ENCODE peak calls at places on chromosomes 11 and 22, in nine cellular contexts. One of them, this sample, is unnamed.
A peak's percentile ranks its signal among the peaks of the same experiment; 100 is the strongest.

GRCh38 chr11:84691830-84692229 is 935.3 kb downstream of the DLG2 start:
- DNase-seq in HepG2: no peak
- DNase-seq in H1: no peak
- DNase-seq in GM12891: no peak
- DNase-seq in breast epithelium: no peak
- DNase-seq in sigmoid colon: no peak
- DNase-seq in endothelial cell of umbilical vein: no peak
- DNase-seq in esophagus muscularis mucosa: no peak
- DNase-seq in transverse colon: no peak
- DNase-seq in this sample: no peak

GRCh38 chr11:72969894-72970335 is 155.7 kb downstream of the ATG16L2 start:
- DNase-seq in HepG2: no peak
- DNase-seq in H1: no peak
- DNase-seq in GM12891: peak; percentile 17
- DNase-seq in breast epithelium: no peak
- DNase-seq in sigmoid colon: no peak
- DNase-seq in endothelial cell of umbilical vein: peak; percentile 53
- DNase-seq in esophagus muscularis mucosa: no peak
- DNase-seq in transverse colon: no peak
- DNase-seq in this sample: no peak

GRCh38 chr22:29344137-29344536 is 28.6 kb upstream of the RASL10A start:
- DNase-seq in HepG2: peak; percentile 12
- DNase-seq in H1: no peak
- DNase-seq in GM12891: no peak
- DNase-seq in breast epithelium: peak; percentile 83
- DNase-seq in sigmoid colon: peak; percentile 94
- DNase-seq in endothelial cell of umbilical vein: no peak
- DNase-seq in esophagus muscularis mucosa: peak; percentile 93
- DNase-seq in transverse colon: peak; percentile 45
- DNase-seq in this sample: no peak

GRCh38 chr22:46136539-46137217 is 13.6 kb upstream of the PPARA start:
- DNase-seq in HepG2: no peak
- DNase-seq in H1: no peak
- DNase-seq in GM12891: no peak
- DNase-seq in breast epithelium: no peak
- DNase-seq in sigmoid colon: no peak
- DNase-seq in endothelial cell of umbilical vein: no peak
- DNase-seq in esophagus muscularis mucosa: no peak
- DNase-seq in transverse colon: no peak
- DNase-seq in this sample: no peak

GRCh38 chr11:116375221-116375620 is 397.6 kb downstream of the BUD13 start:
- DNase-seq in HepG2: peak; percentile 18
- DNase-seq in H1: no peak
- DNase-seq in GM12891: no peak
- DNase-seq in breast epithelium: no peak
- DNase-seq in sigmoid colon: no peak
- DNase-seq in endothelial cell of umbilical vein: no peak
- DNase-seq in esophagus muscularis mucosa: no peak
- DNase-seq in transverse colon: no peak
- DNase-seq in this sample: no peak

GRCh38 chr11:77884186-77884828 is 63.4 kb downstream of the AAMDC start:
- DNase-seq in HepG2: no peak
- DNase-seq in H1: no peak
- DNase-seq in GM12891: no peak
- DNase-seq in breast epithelium: no peak
- DNase-seq in sigmoid colon: no peak
- DNase-seq in endothelial cell of umbilical vein: no peak
- DNase-seq in esophagus muscularis mucosa: no peak
- DNase-seq in transverse colon: no peak
- DNase-seq in this sample: no peak

GRCh38 chr22:48595511-48595905 is 1232.2 kb downstream of the BRD1 start:
- DNase-seq in HepG2: no peak
- DNase-seq in H1: no peak
- DNase-seq in GM12891: no peak
- DNase-seq in breast epithelium: no peak
- DNase-seq in sigmoid colon: no peak
- DNase-seq in endothelial cell of umbilical vein: no peak
- DNase-seq in esophagus muscularis mucosa: no peak
- DNase-seq in transverse colon: no peak
- DNase-seq in this sample: no peak

GRCh38 chr11:85603220-85603619 is 23.9 kb downstream of the DLG2 start:
- DNase-seq in HepG2: no peak
- DNase-seq in H1: no peak
- DNase-seq in GM12891: no peak
- DNase-seq in breast epithelium: no peak
- DNase-seq in sigmoid colon: no peak
- DNase-seq in endothelial cell of umbilical vein: no peak
- DNase-seq in esophagus muscularis mucosa: no peak
- DNase-seq in transverse colon: no peak
- DNase-seq in this sample: no peak

GRCh38 chr11:2867722-2868548 is 17.6 kb downstream of the CDKN1C start:
- DNase-seq in HepG2: no peak
- DNase-seq in H1: no peak
- DNase-seq in GM12891: no peak
- DNase-seq in breast epithelium: no peak
- DNase-seq in sigmoid colon: no peak
- DNase-seq in endothelial cell of umbilical vein: no peak
- DNase-seq in esophagus muscularis mucosa: no peak
- DNase-seq in transverse colon: no peak
- DNase-seq in this sample: no peak

GRCh38 chr11:17407575-17407974 is 19.1 kb upstream of the KCNJ11 start:
- DNase-seq in HepG2: no peak
- DNase-seq in H1: no peak
- DNase-seq in GM12891: no peak
- DNase-seq in breast epithelium: no peak
- DNase-seq in sigmoid colon: no peak
- DNase-seq in endothelial cell of umbilical vein: no peak
- DNase-seq in esophagus muscularis mucosa: no peak
- DNase-seq in transverse colon: no peak
- DNase-seq in this sample: no peak

GRCh38 chr11:17403977-17404759 is 15.7 kb upstream of the KCNJ11 start:
- DNase-seq in HepG2: no peak
- DNase-seq in H1: no peak
- DNase-seq in GM12891: no peak
- DNase-seq in breast epithelium: no peak
- DNase-seq in sigmoid colon: no peak
- DNase-seq in endothelial cell of umbilical vein: no peak
- DNase-seq in esophagus muscularis mucosa: no peak
- DNase-seq in transverse colon: no peak
- DNase-seq in this sample: no peak

GRCh38 chr11:17406818-17407149 is 18.3 kb upstream of the KCNJ11 start:
- DNase-seq in HepG2: no peak
- DNase-seq in H1: no peak
- DNase-seq in GM12891: no peak
- DNase-seq in breast epithelium: no peak
- DNase-seq in sigmoid colon: peak; percentile 65
- DNase-seq in endothelial cell of umbilical vein: no peak
- DNase-seq in esophagus muscularis mucosa: no peak
- DNase-seq in transverse colon: no peak
- DNase-seq in this sample: no peak

GRCh38 chr11:17406082-17406817 is 17.8 kb upstream of the KCNJ11 start:
- DNase-seq in HepG2: no peak
- DNase-seq in H1: no peak
- DNase-seq in GM12891: no peak
- DNase-seq in breast epithelium: no peak
- DNase-seq in sigmoid colon: no peak
- DNase-seq in endothelial cell of umbilical vein: no peak
- DNase-seq in esophagus muscularis mucosa: no peak
- DNase-seq in transverse colon: no peak
- DNase-seq in this sample: no peak

DNA sequence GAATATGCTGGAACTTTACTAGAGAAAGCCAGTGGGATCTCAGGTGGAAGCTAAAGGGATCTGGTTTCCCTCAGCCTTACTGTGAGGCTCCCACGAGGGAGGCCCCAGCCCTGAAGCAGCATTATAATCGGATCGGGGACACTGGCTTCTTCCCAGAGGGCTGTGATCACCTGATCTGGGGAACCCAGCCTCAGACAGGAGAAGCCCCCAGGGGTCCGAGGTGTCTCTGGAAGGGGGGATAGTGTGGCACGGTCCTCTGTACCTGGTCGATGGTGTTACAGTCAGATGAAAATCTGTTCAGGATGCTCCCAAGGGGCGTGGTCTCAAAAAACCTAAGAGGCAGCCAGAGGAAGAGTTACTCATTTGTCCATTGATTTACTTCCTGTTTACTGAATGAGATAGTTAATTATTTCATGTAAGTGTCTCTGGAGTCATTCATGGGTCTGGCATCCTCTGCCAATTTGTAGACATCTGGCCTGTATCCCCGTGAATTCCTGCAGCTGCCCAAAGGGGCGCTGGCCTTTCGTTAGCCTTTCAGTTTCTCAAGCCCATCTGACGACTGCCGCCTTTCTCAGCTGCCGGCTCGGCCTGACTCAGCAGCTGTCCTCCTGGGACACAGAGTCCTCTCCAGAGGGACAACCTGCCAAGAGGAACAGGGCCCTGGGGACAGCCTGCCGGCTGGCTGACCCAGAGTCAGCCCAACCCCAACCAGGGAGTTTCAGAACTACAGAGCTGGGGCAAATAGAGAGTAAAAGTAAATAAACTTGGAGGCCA is 17.0 kb upstream of the KCNJ11 start:
- DNase-seq in HepG2: peak; percentile 37
- DNase-seq in H1: no peak
- DNase-seq in GM12891: no peak
- DNase-seq in breast epithelium: peak; percentile 82
- DNase-seq in sigmoid colon: peak; percentile 83
- DNase-seq in endothelial cell of umbilical vein: no peak
- DNase-seq in esophagus muscularis mucosa: no peak
- DNase-seq in transverse colon: peak; percentile 68
- DNase-seq in this sample: no peak
- TF ChIP-seq POLR2AphosphoS5 in HepG2: no peak
- TF ChIP-seq POLR2AphosphoS5 in H1: no peak
- TF ChIP-seq POLR2AphosphoS5 in GM12891: no peak
- TF ChIP-seq POLR2AphosphoS5 in breast epithelium: peak; percentile 44
- TF ChIP-seq POLR2AphosphoS5 in sigmoid colon: peak; percentile 41
- TF ChIP-seq POLR2AphosphoS5 in endothelial cell of umbilical vein: no peak
- TF ChIP-seq POLR2AphosphoS5 in esophagus muscularis mucosa: peak; percentile 56
- TF ChIP-seq POLR2AphosphoS5 in transverse colon: peak; percentile 62
- TF ChIP-seq POLR2AphosphoS5 in this sample: no peak

GRCh38 chr11:57338152-57338551 is at the start of gene P2RX3:
- DNase-seq in HepG2: no peak
- DNase-seq in H1: no peak
- DNase-seq in GM12891: no peak
- DNase-seq in breast epithelium: no peak
- DNase-seq in sigmoid colon: no peak
- DNase-seq in endothelial cell of umbilical vein: no peak
- DNase-seq in esophagus muscularis mucosa: no peak
- DNase-seq in transverse colon: no peak
- DNase-seq in this sample: no peak

GRCh38 chr11:57332694-57333440 is 2.8 kb downstream of the SSRP1 start:
- DNase-seq in HepG2: no peak
- DNase-seq in H1: no peak
- DNase-seq in GM12891: no peak
- DNase-seq in breast epithelium: no peak
- DNase-seq in sigmoid colon: no peak
- DNase-seq in endothelial cell of umbilical vein: no peak
- DNase-seq in esophagus muscularis mucosa: no peak
- DNase-seq in transverse colon: no peak
- DNase-seq in this sample: no peak

GRCh38 chr11:57335023-57335342 is 709 bp downstream of the SSRP1 start:
- DNase-seq in HepG2: no peak
- DNase-seq in H1: no peak
- DNase-seq in GM12891: no peak
- DNase-seq in breast epithelium: no peak
- DNase-seq in sigmoid colon: no peak
- DNase-seq in endothelial cell of umbilical vein: no peak
- DNase-seq in esophagus muscularis mucosa: no peak
- DNase-seq in transverse colon: no peak
- DNase-seq in this sample: no peak

GRCh38 chr11:57336111-57336666 is 497 bp upstream of the SSRP1 start:
- DNase-seq in HepG2: no peak
- DNase-seq in H1: no peak
- DNase-seq in GM12891: no peak
- DNase-seq in breast epithelium: no peak
- DNase-seq in sigmoid colon: no peak
- DNase-seq in endothelial cell of umbilical vein: no peak
- DNase-seq in esophagus muscularis mucosa: no peak
- DNase-seq in transverse colon: no peak
- DNase-seq in this sample: no peak

GRCh38 chr11:57335343-57336110 is at the start of gene SSRP1:
- DNase-seq in HepG2: peak; percentile 79
- DNase-seq in H1: no peak
- DNase-seq in GM12891: peak; percentile 92
- DNase-seq in breast epithelium: peak; percentile 83
- DNase-seq in sigmoid colon: peak; percentile 95
- DNase-seq in endothelial cell of umbilical vein: peak; percentile 77
- DNase-seq in esophagus muscularis mucosa: no peak
- DNase-seq in transverse colon: peak; percentile 90
- DNase-seq in this sample: peak; percentile 91
- TF ChIP-seq POLR2AphosphoS5 in HepG2: peak; percentile 69
- TF ChIP-seq POLR2AphosphoS5 in H1: peak; percentile 60
- TF ChIP-seq POLR2AphosphoS5 in GM12891: peak; percentile 82
- TF ChIP-seq POLR2AphosphoS5 in breast epithelium: no peak
- TF ChIP-seq POLR2AphosphoS5 in sigmoid colon: peak; percentile 77
- TF ChIP-seq POLR2AphosphoS5 in endothelial cell of umbilical vein: peak; percentile 74
- TF ChIP-seq POLR2AphosphoS5 in esophagus muscularis mucosa: peak; percentile 79
- TF ChIP-seq POLR2AphosphoS5 in transverse colon: peak; percentile 73
- TF ChIP-seq POLR2AphosphoS5 in this sample: peak; percentile 81

DNA sequence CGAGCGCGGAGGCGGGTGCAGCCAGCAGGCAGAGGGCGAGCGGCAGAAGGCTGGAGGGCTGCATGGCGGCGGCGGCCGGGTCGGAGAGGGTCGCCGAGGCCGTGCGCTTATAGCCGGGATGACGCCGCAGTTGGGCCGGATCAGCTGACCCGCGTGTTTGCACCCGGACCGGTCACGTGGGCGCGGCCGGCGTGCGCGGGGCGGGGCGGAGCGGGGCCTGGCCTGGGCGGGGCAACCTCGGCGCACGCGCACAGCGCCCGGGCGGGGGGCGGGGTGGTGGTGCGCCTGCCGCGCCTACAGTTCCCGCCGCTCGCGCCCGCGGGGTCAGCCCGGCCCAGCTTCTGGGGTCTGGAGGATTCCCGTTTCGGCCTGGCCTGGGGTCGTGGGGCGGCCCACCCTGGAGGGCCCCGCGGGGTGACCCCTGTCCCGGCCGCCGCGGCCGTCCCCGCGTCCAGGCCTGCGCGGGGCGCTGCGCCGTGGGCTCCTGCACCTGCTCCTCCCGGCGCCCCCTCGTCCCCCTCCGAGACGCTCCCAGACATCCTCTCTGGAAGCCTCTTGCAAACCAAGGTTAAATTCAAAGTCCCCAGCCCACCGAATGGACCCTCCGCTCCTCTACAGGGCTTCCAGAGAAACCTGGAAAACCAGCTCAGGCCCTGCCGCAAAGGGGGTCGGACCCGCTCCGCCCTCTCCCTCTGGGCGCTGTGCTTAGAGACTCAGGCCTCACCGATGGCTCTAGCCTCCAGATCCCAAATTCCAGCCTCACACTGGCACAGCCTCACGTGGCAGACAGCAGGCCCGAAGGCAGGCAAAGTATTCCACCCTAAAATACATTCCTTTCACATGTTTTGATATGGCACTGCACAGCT is at the start of gene CTSD:
- DNase-seq in HepG2: peak; percentile 65
- DNase-seq in H1: no peak
- DNase-seq in GM12891: peak; percentile 100
- DNase-seq in breast epithelium: peak; percentile 87
- DNase-seq in sigmoid colon: peak; percentile 94
- DNase-seq in endothelial cell of umbilical vein: peak; percentile 61
- DNase-seq in esophagus muscularis mucosa: peak; percentile 95
- DNase-seq in transverse colon: peak; percentile 93
- DNase-seq in this sample: peak; percentile 99
- TF ChIP-seq POLR2AphosphoS5 in HepG2: peak; percentile 47
- TF ChIP-seq POLR2AphosphoS5 in H1: peak; percentile 70
- TF ChIP-seq POLR2AphosphoS5 in GM12891: no peak
- TF ChIP-seq POLR2AphosphoS5 in breast epithelium: peak; percentile 65
- TF ChIP-seq POLR2AphosphoS5 in sigmoid colon: peak; percentile 61
- TF ChIP-seq POLR2AphosphoS5 in endothelial cell of umbilical vein: peak; percentile 80
- TF ChIP-seq POLR2AphosphoS5 in esophagus muscularis mucosa: peak; percentile 71
- TF ChIP-seq POLR2AphosphoS5 in transverse colon: peak; percentile 90
- TF ChIP-seq POLR2AphosphoS5 in this sample: no peak

GRCh38 chr11:13668102-13668956 is at the start of gene FAR1:
- DNase-seq in HepG2: no peak
- DNase-seq in H1: peak; percentile 93
- DNase-seq in GM12891: peak; percentile 91
- DNase-seq in breast epithelium: peak; percentile 96
- DNase-seq in sigmoid colon: peak; percentile 99
- DNase-seq in endothelial cell of umbilical vein: peak; percentile 100
- DNase-seq in esophagus muscularis mucosa: peak; percentile 99
- DNase-seq in transverse colon: peak; percentile 98
- DNase-seq in this sample: peak; percentile 91
- TF ChIP-seq POLR2AphosphoS5 in HepG2: no peak
- TF ChIP-seq POLR2AphosphoS5 in H1: no peak
- TF ChIP-seq POLR2AphosphoS5 in GM12891: no peak
- TF ChIP-seq POLR2AphosphoS5 in breast epithelium: peak; percentile 58
- TF ChIP-seq POLR2AphosphoS5 in sigmoid colon: peak; percentile 97
- TF ChIP-seq POLR2AphosphoS5 in endothelial cell of umbilical vein: peak; percentile 70
- TF ChIP-seq POLR2AphosphoS5 in esophagus muscularis mucosa: peak; percentile 93
- TF ChIP-seq POLR2AphosphoS5 in transverse colon: peak; percentile 96
- TF ChIP-seq POLR2AphosphoS5 in this sample: no peak

This sample was measured in GM12892.